ENCODE peak calls at places on chromosomes 7 and 10, in six cellular contexts. E is NB4; H is H54; N is activated CD4-positive, alpha-beta T cell treated with anti-CD3 and anti-CD28 coated beads, Interleukin-2, amount 50 U/mL, for 4 hours; C is stimulated activated CD8-positive, alpha-beta memory T cell treated with anti-CD3 and anti-CD28 coated beads, Interleukin-12 subunit alpha, Interleukin-12 subunit beta, amount 100 ng/mL, for 4 hours; W is endothelial cell. K is an unnamed sample.

GRCh38 chr7:95476904-95477594 is 8.7 kb upstream of the ASB4 start:
- DNase-seq in E (peak; percentile 76), N (peak; percentile 16), H (peak; percentile 26), W (peak; percentile 57), C (no peak), K (peak; percentile 66)

GRCh38 chr10:51694369-51694768 is 5.0 kb downstream of the CSTF2T start:
- DNase-seq in W (no peak), E (no peak), N (no peak), C (no peak), H (no peak), K (no peak)

GRCh38 chr7:3439333-3440030 is 138.4 kb downstream of the SDK1 start:
- DNase-seq in C (no peak), E (no peak), H (peak; percentile 58), W (no peak), N (no peak), K (no peak)

GRCh38 chr7:114820993-114821945 is 100.6 kb upstream of the MDFIC start:
- DNase-seq in N (no peak), E (no peak), W (no peak), H (no peak), C (no peak), K (no peak)

GRCh38 chr10:94192974-94193373 is 169.8 kb downstream of the NOC3L start:
- DNase-seq in W (no peak), C (no peak), N (no peak), H (no peak), E (no peak), K (no peak)

GRCh38 chr7:3154881-3155494 is 111.3 kb upstream of the CARD11 start:
- DNase-seq in H (peak; percentile 60), W (peak; percentile 50), C (peak; percentile 20), E (peak; percentile 68), N (peak; percentile 48), K (peak; percentile 57)

GRCh38 chr7:130593033-130593432 is 75.5 kb downstream of the COPG2 start:
- DNase-seq in W (no peak), E (no peak), H (no peak), N (no peak), C (no peak), K (no peak)

GRCh38 chr7:28430626-28431025 is 18.3 kb downstream of the CREB5 start:
- DNase-seq in H (no peak), N (no peak), E (no peak), C (no peak), W (no peak), K (no peak)

GRCh38 chr7:35848728-35849127 is 47.9 kb downstream of the SEPTIN7 start:
- DNase-seq in C (no peak), W (no peak), E (no peak), N (no peak), H (no peak), K (no peak)

GRCh38 chr10:63866075-63866746 is 345.0 kb downstream of the REEP3 start:
- DNase-seq in W (peak; percentile 75), C (no peak), E (peak; percentile 69), H (peak; percentile 60), N (peak; percentile 6), K (peak; percentile 89)

GRCh38 chr10:115125505-115125904 is 32.3 kb downstream of the ATRNL1 start:
- DNase-seq in W (no peak), H (no peak), C (no peak), N (no peak), E (no peak), K (no peak)

GRCh38 chr7:122695816-122696215 is 3.1 kb downstream of the RNF133 start:
- DNase-seq in W (no peak), E (no peak), N (no peak), H (no peak), C (no peak), K (no peak)

GRCh38 chr10:60236869-60237524 is 152.7 kb downstream of the ANK3 start:
- DNase-seq in E (peak; percentile 95), N (no peak), C (peak; percentile 6), H (peak; percentile 59), W (no peak), K (no peak)

GRCh38 chr7:93030605-93031225 is 87.1 kb downstream of the SAMD9 start:
- DNase-seq in N (no peak), E (no peak), W (no peak), H (no peak), C (no peak), K (no peak)

GRCh38 chr10:21402606-21403083 is 122.8 kb downstream of the SKIDA1 start:
- DNase-seq in E (no peak), C (no peak), N (no peak), W (no peak), H (no peak), K (no peak)

GRCh38 chr10:43863270-43863669 is 214.6 kb upstream of the ZNF32 start:
- DNase-seq in H (no peak), W (no peak), C (no peak), E (no peak), N (no peak), K (no peak)

GRCh38 chr10:24528960-24529359 is 194.7 kb downstream of the ARHGAP21 start:
- DNase-seq in C (no peak), E (no peak), H (no peak), W (no peak), N (no peak), K (no peak)

GRCh38 chr10:70206762-70207161 is 26.5 kb downstream of the PPA1 start:
- DNase-seq in E (no peak), N (no peak), W (no peak), H (no peak), C (no peak), K (no peak)

GRCh38 chr7:226281-226882 is 34.0 kb downstream of the FAM20C start:
- DNase-seq in H (peak; percentile 99), W (no peak), E (no peak), C (no peak), N (no peak), K (no peak)

GRCh38 chr10:111506266-111507034 is 429.6 kb downstream of the ADRA2A start:
- DNase-seq in N (no peak), E (no peak), H (no peak), C (no peak), W (no peak), K (peak; percentile 29)

GRCh38 chr7:8388257-8388625 is 45.2 kb upstream of the NXPH1 start:
- DNase-seq in H (no peak), W (no peak), N (no peak), E (no peak), C (no peak), K (no peak)

GRCh38 chr10:71840177-71840711 is 10.8 kb downstream of the PSAP start:
- DNase-seq in E (no peak), C (no peak), N (no peak), W (peak; percentile 77), H (peak; percentile 88), K (peak; percentile 92)

GRCh38 chr10:30352377-30352776 is 3.3 kb upstream of the MTPAP start:
- DNase-seq in W (no peak), H (no peak), N (no peak), E (no peak), C (no peak), K (no peak)

GRCh38 chr10:6194291-6194690 is 8.4 kb upstream of the PFKFB3 start:
- DNase-seq in H (no peak), W (no peak), N (no peak), E (no peak), C (no peak), K (no peak)

GRCh38 chr7:71313562-71313961 is 181.6 kb downstream of the GALNT17 start:
- DNase-seq in E (no peak), N (no peak), H (no peak), W (no peak), C (no peak), K (peak; percentile 32)

GRCh38 chr7:95066736-95067530 is 159.5 kb downstream of the PPP1R9A start:
- DNase-seq in W (no peak), E (no peak), H (no peak), N (no peak), C (no peak), K (no peak)

GRCh38 chr10:127216786-127217185 is 20.4 kb upstream of the INSYN2A start:
- DNase-seq in W (no peak), N (no peak), C (no peak), E (no peak), H (no peak), K (peak; percentile 23)

GRCh38 chr10:22250897-22251605 is 33.2 kb upstream of the EBLN1 start:
- DNase-seq in C (no peak), N (no peak), H (no peak), E (peak; percentile 7), W (no peak), K (no peak)

GRCh38 chr7:109309790-109310189 is 740.1 kb downstream of the DNAJB9 start:
- DNase-seq in H (no peak), N (no peak), C (no peak), W (no peak), E (no peak), K (no peak)

GRCh38 chr10:74898201-74898976 is 72.0 kb downstream of the KAT6B start:
- DNase-seq in H (no peak), N (no peak), E (peak; percentile 44), W (no peak), C (no peak), K (no peak)

GRCh38 chr7:18936265-18936664 is 181.2 kb downstream of the TWIST1 start:
- DNase-seq in N (no peak), C (no peak), E (no peak), H (no peak), W (no peak), K (no peak)

GRCh38 chr7:30430300-30430699 is 48.3 kb downstream of the NOD1 start:
- DNase-seq in E (peak; percentile 54), H (no peak), N (no peak), W (no peak), C (no peak), K (no peak)

GRCh38 chr10:56178210-56178609 is 182.8 kb downstream of the ZWINT start:
- DNase-seq in W (no peak), H (no peak), C (no peak), E (no peak), N (no peak), K (peak; percentile 19)

GRCh38 chr7:106057204-106057961 is 54.7 kb downstream of the SYPL1 start:
- DNase-seq in E (no peak), N (no peak), C (no peak), H (no peak), W (no peak), K (no peak)

GRCh38 chr7:33892945-33893344 is 12.4 kb upstream of the BMPER start:
- DNase-seq in H (no peak), C (no peak), N (no peak), E (no peak), W (no peak), K (no peak)